ENCODE peak calls at places on chromosomes 7 and 10, in four cellular contexts. R is HepG2, Y is A549, I is K562. S is an unnamed sample.

GRCh38 chr7:152076324-152076821 is 50.9 kb downstream of the GALNT11 start:
- DNase-seq in R (peak), I (peak), Y (peak), S (peak)

GRCh38 chr7:6346581-6346980 is 74.2 kb upstream of the CYTH3 start:
- DNase-seq in I (no peak), Y (no peak), R (no peak), S (peak)

GRCh38 chr7:153835104-153835503 is 217.1 kb upstream of the DPP6 start:
- DNase-seq in Y (no peak), R (no peak), I (no peak), S (no peak)

GRCh38 chr7:119270045-119270464 is 1002.9 kb upstream of the KCND2 start:
- DNase-seq in Y (peak), R (peak), I (peak), S (peak)

GRCh38 chr10:100670828-100671479 is 74.4 kb upstream of the PAX2 start:
- DNase-seq in R (no peak), I (peak), Y (peak), S (no peak)

GRCh38 chr10:99292159-99292558 is 37.0 kb upstream of the CNNM1 start:
- DNase-seq in R (no peak), I (no peak), Y (no peak), S (no peak)

GRCh38 chr10:117221156-117221711 is 19.7 kb upstream of the SLC18A2 start:
- DNase-seq in Y (peak), R (peak), I (no peak), S (peak)

GRCh38 chr7:47318395-47319182 is 263.3 kb downstream of the TNS3 start:
- DNase-seq in Y (no peak), I (no peak), R (no peak), S (no peak)

GRCh38 chr7:31133497-31133896 is 81.4 kb downstream of the ADCYAP1R1 start:
- DNase-seq in I (no peak), Y (no peak), R (no peak), S (no peak)

GRCh38 chr7:100895956-100896742 is 461 bp upstream of the ACHE start:
- DNase-seq in I (peak), R (no peak), Y (no peak), S (peak)

GRCh38 chr10:87658858-87659555 is 671 bp upstream of the PAPSS2 start:
- DNase-seq in Y (no peak), I (no peak), R (no peak), S (peak)

GRCh38 chr7:11436317-11436716 is 395.7 kb downstream of the THSD7A start:
- DNase-seq in Y (no peak), R (no peak), I (no peak), S (no peak)

GRCh38 chr10:60942604-60943269 is 1.2 kb downstream of the RHOBTB1 start:
- DNase-seq in Y (no peak), I (peak), R (no peak), S (no peak)

GRCh38 chr7:101163281-101164070 is 1.9 kb downstream of the VGF start:
- DNase-seq in R (no peak), Y (no peak), I (peak), S (no peak)

GRCh38 chr7:126524967-126525366 is 727.8 kb downstream of the GRM8 start:
- DNase-seq in Y (no peak), R (no peak), I (no peak), S (no peak)

GRCh38 chr10:87767253-87767652 is 50.8 kb downstream of the ATAD1 start:
- DNase-seq in I (no peak), R (no peak), Y (no peak), S (no peak)

GRCh38 chr7:106604303-106604918 is 56.5 kb downstream of the CCDC71L start:
- DNase-seq in R (no peak), Y (no peak), I (no peak), S (no peak)

GRCh38 chr10:12835709-12836108 is 165.8 kb downstream of the CCDC3 start:
- DNase-seq in R (no peak), Y (peak), I (no peak), S (no peak)

GRCh38 chr7:75716992-75717626 is 21.6 kb downstream of the HIP1 start:
- DNase-seq in Y (no peak), I (no peak), R (peak), S (no peak)

GRCh38 chr7:75721426-75721825 is 17.3 kb downstream of the HIP1 start:
- DNase-seq in I (no peak), R (no peak), Y (no peak), S (no peak)

GRCh38 chr7:75719626-75720025 is 19.1 kb downstream of the HIP1 start:
- DNase-seq in Y (no peak), I (no peak), R (peak), S (no peak)

GRCh38 chr7:75715864-75716263 is 22.9 kb downstream of the HIP1 start:
- DNase-seq in I (no peak), Y (no peak), R (no peak), S (no peak)

DNA sequence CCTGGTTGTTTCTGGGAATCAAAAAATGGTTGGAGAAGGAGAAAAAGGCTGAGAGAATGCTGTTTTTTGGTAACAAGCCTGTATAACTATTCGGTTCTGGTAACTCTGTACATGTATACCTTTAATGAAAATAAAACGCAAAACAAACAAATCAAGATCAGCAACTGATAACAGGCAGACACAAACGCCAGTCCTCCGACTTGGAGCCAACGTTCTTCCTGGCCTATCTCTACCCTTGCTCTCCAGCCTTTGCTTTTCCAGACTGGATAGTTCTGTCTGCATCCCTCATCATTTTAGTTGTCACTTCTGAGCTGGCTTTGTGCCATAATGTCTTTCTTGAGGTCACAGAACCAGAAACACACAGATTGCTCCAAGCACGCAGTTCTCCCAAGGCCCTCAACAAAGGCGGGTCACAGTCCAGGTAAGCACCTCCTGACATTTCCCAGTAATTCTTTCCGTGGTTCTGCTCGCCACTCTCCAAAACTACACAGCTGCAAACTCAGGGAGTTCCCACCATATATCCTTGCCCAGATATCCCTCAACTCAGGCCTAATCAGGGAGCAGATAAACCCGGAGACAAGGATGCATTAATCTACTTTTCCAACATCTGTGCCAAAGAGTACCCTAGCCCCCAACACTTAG is 20.2 kb downstream of the HIP1 start:
- DNase-seq in I (no peak), R (no peak), Y (no peak), S (no peak)
- TF ChIP-seq MAFK in I (no peak), R (no peak), Y (no peak), S (no peak)

GRCh38 chr10:47357911-47358310 is 9.7 kb downstream of the RBP3 start:
- DNase-seq in R (no peak), Y (no peak), I (no peak), S (no peak)
- TF ChIP-seq KDM1A in R (no peak), Y (no peak), I (no peak), S (no peak)

DNA sequence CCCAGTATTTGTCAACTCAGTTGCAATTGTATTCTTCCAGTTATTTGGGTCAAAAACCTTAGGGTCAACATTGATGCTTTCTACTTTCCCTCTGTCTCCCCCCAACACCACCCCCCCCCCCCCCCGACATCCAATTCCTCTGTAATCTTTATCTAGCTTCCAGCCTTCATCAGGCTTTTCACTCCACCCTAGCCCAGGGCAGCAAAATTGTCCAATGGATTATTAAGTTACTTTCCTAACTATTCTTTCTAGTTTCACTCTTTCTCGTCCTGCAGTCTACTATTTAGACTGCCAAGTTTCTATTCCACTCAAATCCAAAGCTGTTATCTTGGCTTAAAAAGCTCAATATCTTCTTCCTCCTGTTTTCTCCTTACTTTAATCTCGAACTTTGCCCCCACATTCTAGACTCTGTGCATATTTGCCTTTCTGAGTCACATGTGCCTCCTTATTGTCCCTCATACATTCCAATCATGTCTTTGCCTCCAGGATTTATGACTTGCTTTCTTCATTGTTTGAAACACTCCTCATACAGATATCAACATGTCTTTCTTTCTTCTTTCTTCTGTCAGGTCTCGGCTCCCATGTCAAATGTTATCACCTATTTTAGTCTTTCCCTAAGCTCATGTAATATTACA is 196.6 kb upstream of the TMEM196 start:
- DNase-seq in I (no peak), R (peak), Y (peak), S (no peak)
- TF ChIP-seq MAFK in I (no peak), R (no peak), Y (no peak), S (no peak)

GRCh38 chr10:22631185-22631584 is 83.2 kb downstream of the PIP4K2A start:
- DNase-seq in Y (no peak), R (no peak), I (no peak), S (no peak)

GRCh38 chr10:22630229-22631174 is 83.9 kb downstream of the PIP4K2A start:
- DNase-seq in R (no peak), I (peak), Y (no peak), S (no peak)

GRCh38 chr10:22629843-22630228 is 84.5 kb downstream of the PIP4K2A start:
- DNase-seq in Y (no peak), I (no peak), R (no peak), S (no peak)

GRCh38 chr10:22628309-22628708 is 86.1 kb downstream of the PIP4K2A start:
- DNase-seq in R (no peak), I (no peak), Y (no peak), S (no peak)

DNA sequence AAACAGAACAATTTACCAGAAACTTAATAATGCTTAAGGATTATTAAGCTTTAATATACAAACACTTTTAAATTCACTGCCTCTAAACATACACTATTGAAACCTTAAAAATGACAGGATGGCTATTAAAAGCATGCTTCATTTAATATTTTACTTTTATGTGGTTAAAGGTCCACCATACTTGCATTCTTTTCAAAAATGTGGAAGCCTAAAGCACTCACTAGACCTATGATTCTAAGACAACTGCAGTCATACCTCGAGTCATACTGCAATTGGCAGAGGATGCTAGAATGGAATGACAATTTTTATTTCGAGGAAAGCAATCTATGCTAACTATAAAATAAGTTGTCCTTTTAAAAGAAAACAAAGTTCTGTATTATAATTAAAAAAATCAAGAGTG is 85.3 kb downstream of the PIP4K2A start:
- DNase-seq in Y (no peak), R (no peak), I (no peak), S (no peak)
- TF ChIP-seq KDM1A in Y (no peak), R (no peak), I (no peak), S (no peak)

GRCh38 chr7:158956805-158957506 is 100.6 kb downstream of the DYNC2I1 start:
- DNase-seq in Y (no peak), R (no peak), I (no peak), S (no peak)
- TF ChIP-seq MAFK in Y (no peak), R (no peak), I (no peak), S (no peak)

DNA sequence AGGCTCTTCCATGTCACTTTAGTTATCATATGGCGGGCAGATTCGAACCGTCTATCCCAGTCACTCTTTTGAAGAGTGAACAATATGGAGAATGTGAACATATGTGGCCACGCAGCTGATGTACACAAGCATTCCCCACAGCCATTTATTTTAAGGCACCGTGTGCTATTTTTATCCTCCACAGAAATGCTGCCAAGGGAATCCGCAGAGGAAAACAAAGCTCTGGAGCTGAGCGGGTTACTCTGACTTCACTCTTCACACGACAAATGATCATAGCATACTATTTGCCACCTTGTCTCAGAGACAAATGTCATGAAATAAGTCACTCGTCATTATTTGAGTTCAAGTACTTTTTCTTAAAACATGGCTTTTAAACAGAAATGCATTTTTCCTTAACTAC is 100.3 kb downstream of the CTBP2 start:
- DNase-seq in Y (no peak), I (peak), R (no peak), S (no peak)
- TF ChIP-seq KDM1A in Y (no peak), I (no peak), R (no peak), S (no peak)

DNA sequence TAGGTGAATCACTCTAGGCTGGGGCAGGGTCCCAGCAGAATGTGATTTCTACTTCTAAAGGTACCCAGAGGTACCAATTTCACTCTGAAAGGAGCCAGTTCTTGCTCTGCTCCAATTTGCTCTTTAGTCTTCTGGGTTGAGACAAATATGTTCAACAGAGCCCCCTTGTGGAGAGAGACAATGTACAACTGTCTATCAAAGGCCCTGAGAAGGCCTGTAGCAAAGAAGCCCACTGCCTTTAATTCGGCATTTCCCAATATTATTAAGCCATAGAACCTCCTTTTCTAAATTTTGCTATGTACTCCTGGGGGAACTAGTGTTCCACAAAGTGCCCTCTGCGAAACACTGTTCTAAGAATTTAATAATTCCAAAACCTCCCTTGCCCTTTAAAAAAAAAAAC is 161.0 kb upstream of the BMPER start:
- DNase-seq in I (peak), Y (no peak), R (peak), S (no peak)
- TF ChIP-seq MAFK in I (no peak), Y (no peak), R (no peak), S (no peak)